ENCODE peak calls at places on chromosomes 12 and 14, in eight cellular contexts. H is stimulated activated CD8-positive, alpha-beta memory T cell treated with anti-CD3 and anti-CD28 coated beads, Interleukin-2, amount 100 ng/mL, for 1 hour; A is CD8-positive, alpha-beta memory T cell; K is ureter; Y is brain microvascular endothelial cell; O is NCI-H345; U is Right ventricle myocardium inferior; Z is stimulated activated CD4-positive, alpha-beta T cell treated with anti-CD3 and anti-CD28 coated beads, Interleukin-15, amount 100 ng/mL, for 1 hour. T is an unnamed sample.

GRCh38 chr12:122721057-122721545 is 4.5 kb upstream of the HCAR3 start:
- DNase-seq in Z (no peak), A (no peak), Y (peak; percentile 69), O (no peak), U (no peak), K (peak; percentile 61), H (no peak), T (no peak)

GRCh38 chr12:116143883-116144266 is 133.6 kb downstream of the MED13L start:
- DNase-seq in O (no peak), Y (peak; percentile 59), K (no peak), H (no peak), U (no peak), Z (no peak), A (no peak), T (no peak)

GRCh38 chr14:22898302-22898894 is 15.4 kb downstream of the REM2 start:
- DNase-seq in Z (no peak), O (no peak), K (no peak), A (no peak), H (no peak), Y (peak; percentile 78), U (no peak), T (no peak)

GRCh38 chr12:115570271-115570777 is 707.2 kb downstream of the MED13L start:
- DNase-seq in O (no peak), H (no peak), K (no peak), Z (no peak), Y (peak; percentile 23), U (no peak), A (no peak), T (no peak)

GRCh38 chr12:109134186-109134917 is 18.0 kb downstream of the ACACB start:
- DNase-seq in H (no peak), U (no peak), Z (no peak), K (no peak), O (no peak), Y (no peak), A (no peak), T (peak; percentile 75)

GRCh38 chr12:52091869-52092268 is 12.4 kb downstream of the SMIM41 start:
- DNase-seq in K (no peak), A (no peak), Z (no peak), Y (no peak), O (peak; percentile 73), H (no peak), U (no peak), T (no peak)

GRCh38 chr12:54355104-54355815 is 9.0 kb downstream of the GPR84 start:
- DNase-seq in A (no peak), O (no peak), Y (no peak), K (no peak), U (no peak), Z (no peak), H (no peak), T (no peak)

GRCh38 chr12:80936642-80937390 is 918 bp downstream of the LIN7A start:
- DNase-seq in U (no peak), Z (no peak), Y (peak; percentile 23), H (no peak), K (peak; percentile 43), A (no peak), O (peak; percentile 60), T (peak; percentile 77)

GRCh38 chr14:89660183-89660582 is 243.2 kb upstream of the FOXN3 start:
- DNase-seq in Z (no peak), O (no peak), U (no peak), A (no peak), H (no peak), Y (no peak), K (no peak), T (no peak)

GRCh38 chr12:2537868-2538541 is 256.8 kb upstream of the FKBP4 start:
- DNase-seq in U (no peak), O (no peak), K (no peak), A (no peak), Z (no peak), H (no peak), Y (no peak), T (no peak)

GRCh38 chr12:7937867-7938506 is 2.0 kb upstream of the SLC2A3 start:
- DNase-seq in K (no peak), A (no peak), Z (no peak), U (no peak), H (no peak), Y (no peak), O (no peak), T (peak; percentile 27)

T was measured in right cardiac atrium.